ENCODE peak calls at places on chromosomes 4 and X, in nine cellular contexts. One of them, this sample, is unnamed.

GRCh38 chrX:49761481-49761880 is 65.7 kb upstream of the PAGE1 start:
- DNase-seq in choroid plexus epithelial cell: peak
- DNase-seq in AG04450: no peak
- DNase-seq in upper lobe of left lung: no peak
- DNase-seq in IMR-90: peak
- DNase-seq in MM.1S: peak
- DNase-seq in lower lobe of right lung: no peak
- DNase-seq in upper lobe of right lung: no peak
- DNase-seq in brain microvascular endothelial cell: no peak
- DNase-seq in this sample: peak

GRCh38 chr4:126851391-126851790 is 781.4 kb upstream of the INTU start:
- DNase-seq in upper lobe of right lung: no peak
- DNase-seq in brain microvascular endothelial cell: no peak
- DNase-seq in AG04450: no peak
- DNase-seq in IMR-90: peak
- DNase-seq in choroid plexus epithelial cell: peak
- DNase-seq in lower lobe of right lung: no peak
- DNase-seq in MM.1S: no peak
- DNase-seq in upper lobe of left lung: no peak
- DNase-seq in this sample: peak

GRCh38 chrX:10119399-10119990 is 37.3 kb upstream of the CLCN4 start:
- DNase-seq in lower lobe of right lung: no peak
- DNase-seq in IMR-90: peak
- DNase-seq in upper lobe of left lung: peak
- DNase-seq in AG04450: peak
- DNase-seq in upper lobe of right lung: no peak
- DNase-seq in choroid plexus epithelial cell: peak
- DNase-seq in MM.1S: peak
- DNase-seq in brain microvascular endothelial cell: peak
- DNase-seq in this sample: peak

GRCh38 chr4:72084587-72085011 is 52.8 kb downstream of the NPFFR2 start:
- DNase-seq in upper lobe of right lung: no peak
- DNase-seq in upper lobe of left lung: no peak
- DNase-seq in IMR-90: no peak
- DNase-seq in AG04450: no peak
- DNase-seq in choroid plexus epithelial cell: no peak
- DNase-seq in MM.1S: no peak
- DNase-seq in brain microvascular endothelial cell: no peak
- DNase-seq in lower lobe of right lung: no peak
- DNase-seq in this sample: no peak

GRCh38 chrX:147478899-147479298 is 432.8 kb upstream of the FMR1 start:
- DNase-seq in upper lobe of right lung: no peak
- DNase-seq in AG04450: no peak
- DNase-seq in upper lobe of left lung: no peak
- DNase-seq in MM.1S: no peak
- DNase-seq in IMR-90: no peak
- DNase-seq in choroid plexus epithelial cell: no peak
- DNase-seq in brain microvascular endothelial cell: no peak
- DNase-seq in lower lobe of right lung: no peak
- DNase-seq in this sample: no peak

GRCh38 chr4:38788327-38788726 is 5.5 kb upstream of the TLR10 start:
- DNase-seq in upper lobe of right lung: no peak
- DNase-seq in lower lobe of right lung: no peak
- DNase-seq in AG04450: no peak
- DNase-seq in IMR-90: peak
- DNase-seq in brain microvascular endothelial cell: no peak
- DNase-seq in choroid plexus epithelial cell: peak
- DNase-seq in upper lobe of left lung: no peak
- DNase-seq in MM.1S: no peak
- DNase-seq in this sample: peak

GRCh38 chrX:9466115-9466495 is 1.2 kb downstream of the TBL1X start:
- DNase-seq in upper lobe of left lung: peak
- DNase-seq in upper lobe of right lung: peak
- DNase-seq in MM.1S: peak
- DNase-seq in IMR-90: peak
- DNase-seq in lower lobe of right lung: peak
- DNase-seq in brain microvascular endothelial cell: no peak
- DNase-seq in choroid plexus epithelial cell: no peak
- DNase-seq in AG04450: no peak
- DNase-seq in this sample: peak

GRCh38 chrX:49177338-49177833 is 5.7 kb downstream of the PLP2 start:
- DNase-seq in MM.1S: no peak
- DNase-seq in lower lobe of right lung: peak
- DNase-seq in upper lobe of left lung: peak
- DNase-seq in AG04450: no peak
- DNase-seq in upper lobe of right lung: no peak
- DNase-seq in brain microvascular endothelial cell: no peak
- DNase-seq in choroid plexus epithelial cell: no peak
- DNase-seq in IMR-90: no peak
- DNase-seq in this sample: no peak

GRCh38 chr4:82721819-82722423 is 76.7 kb downstream of the SCD5 start:
- DNase-seq in brain microvascular endothelial cell: no peak
- DNase-seq in MM.1S: peak
- DNase-seq in IMR-90: peak
- DNase-seq in upper lobe of right lung: no peak
- DNase-seq in AG04450: no peak
- DNase-seq in lower lobe of right lung: no peak
- DNase-seq in choroid plexus epithelial cell: peak
- DNase-seq in upper lobe of left lung: no peak
- DNase-seq in this sample: no peak

GRCh38 chr4:69470561-69470960 is 25.1 kb downstream of the UGT2B4 start:
- DNase-seq in brain microvascular endothelial cell: no peak
- DNase-seq in IMR-90: no peak
- DNase-seq in upper lobe of left lung: no peak
- DNase-seq in AG04450: no peak
- DNase-seq in choroid plexus epithelial cell: no peak
- DNase-seq in MM.1S: no peak
- DNase-seq in lower lobe of right lung: no peak
- DNase-seq in upper lobe of right lung: no peak
- DNase-seq in this sample: no peak

GRCh38 chr4:123986268-123986798 is 589.7 kb downstream of the SPRY1 start:
- DNase-seq in IMR-90: peak
- DNase-seq in brain microvascular endothelial cell: peak
- DNase-seq in choroid plexus epithelial cell: peak
- DNase-seq in upper lobe of right lung: no peak
- DNase-seq in upper lobe of left lung: no peak
- DNase-seq in MM.1S: no peak
- DNase-seq in AG04450: peak
- DNase-seq in lower lobe of right lung: no peak
- DNase-seq in this sample: peak

GRCh38 chrX:7127058-7127457 is 20.5 kb upstream of the STS start:
- DNase-seq in lower lobe of right lung: no peak
- DNase-seq in choroid plexus epithelial cell: peak
- DNase-seq in upper lobe of right lung: no peak
- DNase-seq in IMR-90: no peak
- DNase-seq in brain microvascular endothelial cell: no peak
- DNase-seq in upper lobe of left lung: no peak
- DNase-seq in AG04450: no peak
- DNase-seq in MM.1S: no peak
- DNase-seq in this sample: no peak

GRCh38 chrX:7131621-7132020 is 15.9 kb upstream of the STS start:
- DNase-seq in choroid plexus epithelial cell: no peak
- DNase-seq in brain microvascular endothelial cell: no peak
- DNase-seq in upper lobe of right lung: no peak
- DNase-seq in upper lobe of left lung: no peak
- DNase-seq in AG04450: no peak
- DNase-seq in lower lobe of right lung: no peak
- DNase-seq in IMR-90: no peak
- DNase-seq in MM.1S: no peak
- DNase-seq in this sample: no peak

GRCh38 chrX:7133036-7133412 is 14.5 kb upstream of the STS start:
- DNase-seq in brain microvascular endothelial cell: no peak
- DNase-seq in MM.1S: no peak
- DNase-seq in AG04450: no peak
- DNase-seq in upper lobe of left lung: peak
- DNase-seq in upper lobe of right lung: no peak
- DNase-seq in IMR-90: peak
- DNase-seq in choroid plexus epithelial cell: peak
- DNase-seq in lower lobe of right lung: no peak
- DNase-seq in this sample: peak

DNA sequence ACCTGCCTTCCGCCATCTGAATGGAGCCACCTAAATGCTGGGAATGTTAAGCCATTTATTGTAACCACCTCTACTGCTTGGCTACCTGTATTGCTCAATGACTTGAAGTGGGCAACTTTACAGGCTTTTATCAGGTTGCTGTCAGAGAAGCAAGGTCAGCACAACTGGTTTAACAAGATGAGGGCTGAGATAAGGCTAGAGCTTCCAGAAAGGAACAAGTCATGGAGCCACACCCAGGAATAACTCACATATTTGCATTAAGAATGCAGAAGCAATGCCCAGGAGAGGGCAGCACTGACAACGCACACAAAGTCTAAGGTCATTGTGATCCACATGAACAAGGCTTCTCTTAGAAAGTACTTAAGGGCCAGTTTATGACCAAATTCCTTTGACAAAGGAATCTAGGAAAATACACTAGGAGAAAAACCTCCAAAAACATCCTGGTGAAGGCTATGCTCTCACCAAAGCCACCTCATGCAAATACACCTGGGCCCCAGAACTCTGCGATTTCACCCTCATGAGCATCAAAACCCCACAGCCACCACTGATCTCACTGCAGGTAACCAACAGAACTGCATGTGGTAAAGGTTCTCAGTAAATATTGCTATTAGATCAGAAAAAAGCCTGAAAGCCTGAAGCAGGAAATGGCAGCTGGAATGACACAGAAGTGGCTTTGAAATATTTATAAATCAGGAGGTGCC is 15.0 kb upstream of the STS start:
- DNase-seq in brain microvascular endothelial cell: peak
- DNase-seq in choroid plexus epithelial cell: peak
- DNase-seq in AG04450: no peak
- DNase-seq in upper lobe of left lung: peak
- DNase-seq in IMR-90: peak
- DNase-seq in upper lobe of right lung: peak
- DNase-seq in MM.1S: no peak
- DNase-seq in lower lobe of right lung: peak
- DNase-seq in this sample: peak
- H3K4me3 ChIP-seq in brain microvascular endothelial cell: no peak
- H3K4me3 ChIP-seq in choroid plexus epithelial cell: no peak
- H3K4me3 ChIP-seq in AG04450: no peak
- H3K4me3 ChIP-seq in upper lobe of left lung: no peak
- H3K4me3 ChIP-seq in IMR-90: no peak
- H3K4me3 ChIP-seq in upper lobe of right lung: no peak
- H3K4me3 ChIP-seq in MM.1S: no peak
- H3K4me3 ChIP-seq in lower lobe of right lung: no peak
- H3K4me3 ChIP-seq in this sample: no peak

GRCh38 chr4:184850431-184851199 is 24.8 kb upstream of the ACSL1 start:
- DNase-seq in MM.1S: no peak
- DNase-seq in lower lobe of right lung: no peak
- DNase-seq in upper lobe of right lung: no peak
- DNase-seq in brain microvascular endothelial cell: no peak
- DNase-seq in choroid plexus epithelial cell: no peak
- DNase-seq in IMR-90: no peak
- DNase-seq in upper lobe of left lung: peak
- DNase-seq in AG04450: no peak
- DNase-seq in this sample: no peak

GRCh38 chr4:184846531-184846930 is 20.8 kb upstream of the ACSL1 start:
- DNase-seq in upper lobe of left lung: no peak
- DNase-seq in AG04450: no peak
- DNase-seq in IMR-90: no peak
- DNase-seq in upper lobe of right lung: no peak
- DNase-seq in choroid plexus epithelial cell: no peak
- DNase-seq in brain microvascular endothelial cell: no peak
- DNase-seq in MM.1S: no peak
- DNase-seq in lower lobe of right lung: no peak
- DNase-seq in this sample: no peak

GRCh38 chr4:184851200-184851541 is 25.4 kb upstream of the ACSL1 start:
- DNase-seq in choroid plexus epithelial cell: peak
- DNase-seq in upper lobe of right lung: no peak
- DNase-seq in upper lobe of left lung: peak
- DNase-seq in lower lobe of right lung: no peak
- DNase-seq in IMR-90: no peak
- DNase-seq in brain microvascular endothelial cell: no peak
- DNase-seq in AG04450: no peak
- DNase-seq in MM.1S: peak
- DNase-seq in this sample: peak

GRCh38 chr4:184849184-184849583 is 23.4 kb upstream of the ACSL1 start:
- DNase-seq in brain microvascular endothelial cell: no peak
- DNase-seq in upper lobe of right lung: no peak
- DNase-seq in AG04450: no peak
- DNase-seq in IMR-90: no peak
- DNase-seq in MM.1S: no peak
- DNase-seq in lower lobe of right lung: no peak
- DNase-seq in choroid plexus epithelial cell: no peak
- DNase-seq in upper lobe of left lung: no peak
- DNase-seq in this sample: peak

GRCh38 chr4:184848510-184848909 is 22.7 kb upstream of the ACSL1 start:
- DNase-seq in brain microvascular endothelial cell: no peak
- DNase-seq in lower lobe of right lung: no peak
- DNase-seq in upper lobe of left lung: no peak
- DNase-seq in IMR-90: no peak
- DNase-seq in MM.1S: no peak
- DNase-seq in AG04450: no peak
- DNase-seq in upper lobe of right lung: no peak
- DNase-seq in choroid plexus epithelial cell: no peak
- DNase-seq in this sample: no peak
- TF ChIP-seq CTCF in brain microvascular endothelial cell: no peak
- TF ChIP-seq CTCF in lower lobe of right lung: no peak
- TF ChIP-seq CTCF in upper lobe of left lung: no peak
- TF ChIP-seq CTCF in IMR-90: no peak
- TF ChIP-seq CTCF in MM.1S: no peak
- TF ChIP-seq CTCF in AG04450: no peak
- TF ChIP-seq CTCF in upper lobe of right lung: no peak
- TF ChIP-seq CTCF in choroid plexus epithelial cell: no peak
- TF ChIP-seq CTCF in this sample: no peak

GRCh38 chrX:129721414-129721813 is 17.4 kb upstream of the XPNPEP2 start:
- DNase-seq in IMR-90: no peak
- DNase-seq in MM.1S: no peak
- DNase-seq in brain microvascular endothelial cell: no peak
- DNase-seq in choroid plexus epithelial cell: no peak
- DNase-seq in upper lobe of right lung: no peak
- DNase-seq in AG04450: no peak
- DNase-seq in lower lobe of right lung: no peak
- DNase-seq in upper lobe of left lung: no peak
- DNase-seq in this sample: no peak
- H3K4me3 ChIP-seq in IMR-90: no peak
- H3K4me3 ChIP-seq in MM.1S: no peak
- H3K4me3 ChIP-seq in brain microvascular endothelial cell: no peak
- H3K4me3 ChIP-seq in choroid plexus epithelial cell: no peak
- H3K4me3 ChIP-seq in upper lobe of right lung: no peak
- H3K4me3 ChIP-seq in AG04450: no peak
- H3K4me3 ChIP-seq in lower lobe of right lung: no peak
- H3K4me3 ChIP-seq in upper lobe of left lung: no peak
- H3K4me3 ChIP-seq in this sample: no peak

GRCh38 chr4:78592104-78592783 is 40.7 kb downstream of the ANXA3 start:
- DNase-seq in lower lobe of right lung: no peak
- DNase-seq in MM.1S: no peak
- DNase-seq in IMR-90: no peak
- DNase-seq in choroid plexus epithelial cell: no peak
- DNase-seq in brain microvascular endothelial cell: no peak
- DNase-seq in upper lobe of right lung: no peak
- DNase-seq in upper lobe of left lung: no peak
- DNase-seq in AG04450: no peak
- DNase-seq in this sample: no peak
- TF ChIP-seq CTCF in lower lobe of right lung: peak
- TF ChIP-seq CTCF in MM.1S: peak
- TF ChIP-seq CTCF in IMR-90: no peak
- TF ChIP-seq CTCF in choroid plexus epithelial cell: peak
- TF ChIP-seq CTCF in brain microvascular endothelial cell: peak
- TF ChIP-seq CTCF in upper lobe of right lung: peak
- TF ChIP-seq CTCF in upper lobe of left lung: no peak
- TF ChIP-seq CTCF in AG04450: peak
- TF ChIP-seq CTCF in this sample: peak

This sample was measured in fibroblast of mammary gland.